ENCODE peak calls at places on chromosomes 2 and 18, in six cellular contexts. Y is GDM1; C is ACHN; J is activated naive CD4-positive, alpha-beta T cell treated with Interleukin-2 at 50 U/mL for 16 hours; K is CD8-positive, alpha-beta T cell; M is transverse colon. H is an unnamed sample.

GRCh38 chr2:74587664-74588277 is 33.3 kb downstream of the DOK1 start:
- DNase-seq in M (peak), C (peak), Y (peak), K (peak), J (peak), H (peak)

GRCh38 chr2:149040451-149040850 is 2.0 kb downstream of the LYPD6B start:
- DNase-seq in J (peak), C (peak), M (peak), K (no peak), Y (no peak), H (peak)

GRCh38 chr18:59094569-59094968 is 45.1 kb upstream of the SEC11C start:
- DNase-seq in J (no peak), K (no peak), M (no peak), C (no peak), Y (no peak), H (no peak)

GRCh38 chr2:69494126-69494525 is 56.9 kb upstream of the NFU1 start:
- DNase-seq in Y (no peak), C (no peak), K (no peak), J (no peak), M (no peak), H (no peak)

GRCh38 chr2:152284398-152284797 is 50.6 kb upstream of the FMNL2 start:
- DNase-seq in J (no peak), C (no peak), K (no peak), M (no peak), Y (no peak), H (no peak)

GRCh38 chr18:995641-996040 is 91.0 kb downstream of the ADCYAP1 start:
- DNase-seq in Y (no peak), K (no peak), C (no peak), M (no peak), J (no peak), H (no peak)

GRCh38 chr2:73986085-73986680 is 1.5 kb downstream of the TET3 start:
- DNase-seq in M (no peak), K (peak), Y (no peak), C (no peak), J (peak), H (no peak)

GRCh38 chr2:186197955-186198354 is 288.1 kb upstream of the ZC3H15 start:
- DNase-seq in M (no peak), Y (no peak), J (no peak), C (no peak), K (no peak), H (no peak)

GRCh38 chr2:23587330-23587729 is 202.4 kb downstream of the KLHL29 start:
- DNase-seq in J (no peak), M (no peak), K (no peak), Y (no peak), C (no peak), H (no peak)

H was measured in A673.